ENCODE peak calls at places on chromosomes 11 and 22, in four cellular contexts. Q is stimulated activated CD8-positive, alpha-beta memory T cell treated with anti-CD3 and anti-CD28 coated beads, Interleukin-15, amount 100 ng/mL, for 4 hours; Z is AG08396; N is EH. T is an unnamed sample.

GRCh38 chr22:49140921-49141680 is 686.6 kb downstream of the BRD1 start:
- DNase-seq in Q (no peak), Z (no peak), N (no peak), T (no peak)

GRCh38 chr11:47248304-47248663 is 330 bp downstream of the ACP2 start:
- DNase-seq in Z (no peak), Q (no peak), N (peak; percentile 50), T (no peak)

GRCh38 chr22:49368221-49368975 is 459.3 kb downstream of the BRD1 start:
- DNase-seq in Q (no peak), N (no peak), Z (no peak), T (no peak)

GRCh38 chr22:34702279-34702678 is 363.7 kb upstream of the ISX start:
- DNase-seq in Z (no peak), Q (no peak), N (no peak), T (no peak)

GRCh38 chr11:84310261-84310660 is 1024.1 kb upstream of the CCDC90B start:
- DNase-seq in Z (no peak), Q (no peak), N (no peak), T (no peak)

GRCh38 chr11:12195773-12196172 is 85.4 kb downstream of the MICAL2 start:
- DNase-seq in N (no peak), Z (no peak), Q (peak; percentile 16), T (no peak)

GRCh38 chr11:75163917-75164316 is 13.0 kb downstream of the SLCO2B1 start:
- DNase-seq in N (no peak), Q (no peak), Z (no peak), T (no peak)

GRCh38 chr11:2203440-2204259 is 32.0 kb upstream of the TH start:
- DNase-seq in N (no peak), Q (no peak), Z (no peak), T (no peak)

GRCh38 chr22:42743501-42743991 is 22.9 kb upstream of the A4GALT start:
- DNase-seq in N (peak; percentile 63), Z (peak; percentile 51), Q (no peak), T (no peak)

GRCh38 chr22:43345761-43346261 is 2.6 kb upstream of the SCUBE1 start:
- DNase-seq in N (no peak), Q (no peak), Z (no peak), T (no peak)

GRCh38 chr22:32318361-32318760 is 39.3 kb upstream of the RFPL3 start:
- DNase-seq in N (no peak), Z (no peak), Q (no peak), T (no peak)

GRCh38 chr11:47161890-47162289 is 14.8 kb downstream of the ARFGAP2 start:
- DNase-seq in Z (no peak), Q (no peak), N (no peak), T (no peak)

GRCh38 chr22:24393012-24393559 is 34.3 kb upstream of the ADORA2A start:
- DNase-seq in Q (no peak), N (no peak), Z (no peak), T (no peak)

GRCh38 chr11:12818333-12819015 is 144.3 kb downstream of the TEAD1 start:
- DNase-seq in N (peak; percentile 88), Z (no peak), Q (no peak), T (no peak)

GRCh38 chr11:115892016-115892415 is 387.8 kb upstream of the CADM1 start:
- DNase-seq in Q (no peak), N (no peak), Z (no peak), T (no peak)

GRCh38 chr11:122721964-122722266 is 66.4 kb downstream of the UBASH3B start:
- DNase-seq in Q (no peak), Z (peak; percentile 42), N (peak; percentile 90), T (no peak)

GRCh38 chr11:87252869-87253268 is 215.1 kb downstream of the TMEM135 start:
- DNase-seq in Q (no peak), N (peak; percentile 13), Z (no peak), T (no peak)

GRCh38 chr22:40422558-40423245 is 52.3 kb downstream of the SGSM3 start:
- DNase-seq in Q (no peak), Z (no peak), N (no peak), T (no peak)

GRCh38 chr22:30056015-30056414 is 24.2 kb upstream of the HORMAD2 start:
- DNase-seq in Z (no peak), Q (no peak), N (peak; percentile 23), T (no peak)

GRCh38 chr11:35343033-35343598 is 76.2 kb downstream of the SLC1A2 start:
- DNase-seq in N (no peak), Z (no peak), Q (no peak), T (no peak)

T was measured in activated gamma-delta T cell.